ENCODE peak calls at places on chromosomes 3 and 15, in four cellular contexts. S is SK-N-SH, K is H1, Y is K562. O is an unnamed sample.

GRCh38 chr3:107413264-107413663 is 36.0 kb downstream of the CCDC54 start:
- DNase-seq in Y (no peak), S (no peak), K (no peak), O (no peak)

GRCh38 chr15:35111861-35112260 is 26.8 kb upstream of the NANOGP8 start:
- DNase-seq in Y (no peak), S (no peak), K (no peak), O (no peak)

GRCh38 chr3:113183748-113184661 is 27.4 kb upstream of the BOC start:
- DNase-seq in K (no peak), S (peak), Y (no peak), O (no peak)

GRCh38 chr3:53597136-53597915 is 102.9 kb downstream of the CACNA1D start:
- DNase-seq in K (no peak), Y (no peak), S (peak), O (no peak)

GRCh38 chr15:67101981-67102929 is 36.9 kb downstream of the SMAD3 start:
- DNase-seq in Y (no peak), S (no peak), K (no peak), O (peak)

GRCh38 chr3:11637901-11638668 is 5.6 kb downstream of the VGLL4 start:
- DNase-seq in S (peak), K (no peak), Y (no peak), O (no peak)

GRCh38 chr3:186097663-186098451 is 11.0 kb downstream of the ETV5 start:
- DNase-seq in S (peak), K (peak), Y (peak), O (no peak)

GRCh38 chr3:13470894-13471574 is 9.1 kb upstream of the HDAC11 start:
- DNase-seq in S (no peak), K (no peak), Y (no peak), O (no peak)

GRCh38 chr3:30548605-30549004 is 57.8 kb upstream of the TGFBR2 start:
- DNase-seq in K (peak), S (peak), Y (peak), O (no peak)

GRCh38 chr15:84791763-84792162 is 25.4 kb upstream of the ALPK3 start:
- DNase-seq in Y (no peak), S (no peak), K (no peak), O (no peak)

GRCh38 chr15:56654216-56654615 is 79.1 kb downstream of the ZNF280D start:
- DNase-seq in K (no peak), Y (no peak), S (no peak), O (no peak)

GRCh38 chr15:42510258-42511009 is 15.0 kb downstream of the SNAP23 start:
- DNase-seq in S (no peak), K (no peak), Y (no peak), O (no peak)

GRCh38 chr3:86990734-86991481 is at the start of gene VGLL3:
- DNase-seq in K (peak), S (peak), Y (no peak), O (no peak)

GRCh38 chr15:42608110-42608531 is 32.7 kb downstream of the STARD9 start:
- DNase-seq in S (no peak), K (no peak), Y (no peak), O (peak)

GRCh38 chr3:192825191-192825590 is 92.5 kb downstream of the MB21D2 start:
- DNase-seq in S (no peak), Y (no peak), K (no peak), O (no peak)

GRCh38 chr3:197584733-197585132 is 29.0 kb upstream of the BDH1 start:
- DNase-seq in Y (no peak), S (no peak), K (peak), O (no peak)

GRCh38 chr3:161266731-161267150 is 45.6 kb downstream of the NMD3 start:
- DNase-seq in S (no peak), K (no peak), Y (no peak), O (no peak)

GRCh38 chr15:74200394-74200793 is 2.2 kb downstream of the STRA6 start:
- DNase-seq in K (no peak), S (peak), Y (no peak), O (no peak)

GRCh38 chr15:95401586-95401985 is 928.9 kb upstream of the NR2F2 start:
- DNase-seq in S (no peak), K (no peak), Y (no peak), O (no peak)

GRCh38 chr15:54373332-54373731 is 395.1 kb downstream of the UNC13C start:
- DNase-seq in Y (no peak), K (no peak), S (no peak), O (no peak)
- TF ChIP-seq NRF1 in Y (no peak), K (no peak), S (no peak), O (no peak)

GRCh38 chr15:77611767-77612166 is 20.9 kb downstream of the LINGO1 start:
- DNase-seq in Y (peak), S (no peak), K (no peak), O (no peak)
- TF ChIP-seq CTCF in Y (no peak), S (no peak), K (no peak), O (no peak)

DNA sequence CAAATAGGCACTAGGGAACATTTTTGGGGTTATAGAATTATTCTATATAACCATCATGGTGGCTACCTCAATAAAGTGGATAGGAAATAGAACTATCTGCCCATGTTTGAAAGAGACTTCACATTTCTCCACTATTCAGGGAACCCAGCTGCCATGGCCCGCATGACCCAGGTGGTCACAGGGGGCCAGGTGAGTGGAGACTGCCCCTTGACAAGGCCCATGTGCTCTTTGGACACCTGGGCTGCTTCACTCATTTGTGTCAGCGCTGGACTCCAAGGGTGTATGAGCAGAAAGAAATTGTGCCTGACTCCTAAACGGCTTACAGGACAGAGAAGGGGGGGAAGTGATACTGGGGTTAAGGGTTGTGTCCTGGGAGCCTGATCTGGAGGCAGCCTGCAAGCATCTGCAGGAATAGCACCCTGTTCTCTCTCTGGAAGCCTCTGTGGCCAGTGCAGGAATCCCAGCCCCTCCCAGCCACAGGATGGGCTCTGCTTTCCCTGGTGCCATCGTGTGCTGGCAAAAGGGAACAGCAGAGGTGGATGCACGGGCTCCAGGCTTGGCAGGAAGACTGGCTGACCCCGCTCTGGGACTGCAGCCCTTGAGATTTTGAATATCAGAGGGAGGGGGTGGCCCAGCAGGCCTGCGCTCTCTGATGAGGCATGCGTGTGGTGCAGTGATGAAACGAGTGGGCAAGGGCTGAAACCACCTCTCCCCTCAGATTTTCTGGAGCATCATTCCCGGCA is 9.1 kb upstream of the C3orf22 start:
- DNase-seq in K (peak), S (peak), Y (no peak), O (no peak)
- TF ChIP-seq NRF1 in K (no peak), S (no peak), Y (no peak), O (no peak)

DNA sequence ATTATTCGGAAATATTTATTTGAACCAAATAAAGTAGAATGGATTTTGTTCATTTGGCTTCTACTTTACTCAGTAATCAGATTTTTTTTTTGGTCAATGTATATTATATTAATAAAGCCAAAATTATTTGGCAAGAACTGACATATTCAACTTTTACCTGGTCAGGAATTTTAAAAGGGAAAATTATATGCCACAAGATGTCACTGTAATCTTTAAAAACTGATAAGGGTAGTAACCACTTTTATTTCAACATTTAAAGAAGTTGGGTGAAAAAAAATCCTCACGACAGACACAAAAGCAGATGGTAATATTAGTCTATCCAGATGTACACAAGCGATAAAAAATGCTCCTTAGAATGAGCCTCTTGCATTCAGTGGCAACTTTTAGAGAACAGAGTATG is 101.9 kb downstream of the SERPINI1 start:
- DNase-seq in Y (no peak), K (no peak), S (no peak), O (no peak)
- TF ChIP-seq CTCF in Y (no peak), K (no peak), S (peak), O (no peak)

DNA sequence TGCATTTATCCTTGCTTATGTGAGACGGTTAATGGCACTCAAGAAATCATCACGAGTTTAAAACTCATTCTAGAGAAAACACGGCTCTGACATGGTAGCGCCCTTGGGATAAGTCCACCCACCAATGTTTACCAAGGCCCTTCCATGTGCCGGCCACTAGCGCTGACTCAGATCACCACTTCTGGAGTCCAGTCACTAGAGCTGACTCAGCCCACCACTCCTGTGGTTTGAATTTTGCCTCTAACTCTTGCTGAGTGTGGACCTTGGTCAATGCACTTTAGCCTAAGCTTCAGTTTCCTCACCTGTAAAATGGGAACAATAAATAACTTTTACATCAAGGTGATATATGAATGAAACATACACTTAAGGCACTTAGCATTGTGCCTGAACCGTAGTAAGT is 358.4 kb upstream of the PROK2 start:
- DNase-seq in S (no peak), K (no peak), Y (peak), O (no peak)
- TF ChIP-seq NRF1 in S (no peak), K (no peak), Y (no peak), O (no peak)

GRCh38 chr3:72919520-72919919 is 31.7 kb downstream of the GXYLT2 start:
- DNase-seq in S (no peak), Y (no peak), K (no peak), O (no peak)

DNA sequence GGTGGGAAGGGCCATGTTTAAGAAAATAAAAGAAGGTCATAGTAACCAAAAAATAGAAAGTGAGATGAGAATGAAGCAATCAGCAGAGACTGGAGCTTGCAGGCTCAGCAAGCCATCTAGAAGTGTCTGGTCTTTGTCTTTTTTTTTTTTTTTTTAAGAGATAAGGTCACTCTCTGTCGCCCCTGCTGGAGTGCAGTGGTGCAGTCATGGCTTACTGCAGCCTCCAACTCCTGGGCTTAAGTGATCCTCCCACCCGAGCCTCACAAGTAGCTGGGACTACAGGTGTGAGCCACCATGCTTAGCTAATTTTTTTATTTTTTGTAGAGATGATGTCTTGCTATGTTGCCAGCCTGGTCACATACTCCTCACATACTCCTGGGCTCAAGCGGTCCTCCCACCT is 36.2 kb downstream of the GXYLT2 start:
- DNase-seq in K (no peak), S (no peak), Y (no peak), O (no peak)
- TF ChIP-seq CTCF in K (peak), S (peak), Y (peak), O (no peak)